ENCODE peak calls at places on chromosomes 4 and X, in five cellular contexts. One of them, this sample, is unnamed.
A peak's percentile ranks its signal among the peaks of the same experiment; 100 is the strongest.

GRCh38 chrX:35115205-35115604 is 172.6 kb downstream of the FAM47B start:
- DNase-seq in NCI-H1930: no peak
- DNase-seq in stromal cell of bone marrow: peak; percentile 68
- DNase-seq in AG10803: peak; percentile 45
- DNase-seq in skeletal muscle cell: no peak
- DNase-seq in this sample: no peak

GRCh38 chr4:39046243-39046642 is 14.0 kb upstream of the TMEM156 start:
- DNase-seq in NCI-H1930: no peak
- DNase-seq in stromal cell of bone marrow: no peak
- DNase-seq in AG10803: no peak
- DNase-seq in skeletal muscle cell: no peak
- DNase-seq in this sample: no peak

GRCh38 chr4:1644906-1645657 is 39.0 kb downstream of the FAM53A start:
- DNase-seq in NCI-H1930: no peak
- DNase-seq in stromal cell of bone marrow: no peak
- DNase-seq in AG10803: peak; percentile 51
- DNase-seq in skeletal muscle cell: no peak
- DNase-seq in this sample: no peak

GRCh38 chr4:94455081-94455480 is 3.3 kb downstream of the PDLIM5 start:
- DNase-seq in NCI-H1930: no peak
- DNase-seq in stromal cell of bone marrow: peak; percentile 85
- DNase-seq in AG10803: peak; percentile 79
- DNase-seq in skeletal muscle cell: peak; percentile 57
- DNase-seq in this sample: no peak

GRCh38 chr4:151991001-151991883 is 230.4 kb upstream of the GATB start:
- DNase-seq in NCI-H1930: no peak
- DNase-seq in stromal cell of bone marrow: no peak
- DNase-seq in AG10803: no peak
- DNase-seq in skeletal muscle cell: no peak
- DNase-seq in this sample: no peak

GRCh38 chr4:76748649-76749048 is 149.3 kb downstream of the SOWAHB start:
- DNase-seq in NCI-H1930: no peak
- DNase-seq in stromal cell of bone marrow: no peak
- DNase-seq in AG10803: peak; percentile 30
- DNase-seq in skeletal muscle cell: no peak
- DNase-seq in this sample: no peak

GRCh38 chr4:38601244-38601915 is 62.6 kb upstream of the KLF3 start:
- DNase-seq in NCI-H1930: no peak
- DNase-seq in stromal cell of bone marrow: no peak
- DNase-seq in AG10803: peak; percentile 17
- DNase-seq in skeletal muscle cell: peak; percentile 79
- DNase-seq in this sample: peak; percentile 42

GRCh38 chrX:135484636-135485289 is 35.7 kb upstream of the INTS6L start:
- DNase-seq in NCI-H1930: no peak
- DNase-seq in stromal cell of bone marrow: peak; percentile 22
- DNase-seq in AG10803: peak; percentile 70
- DNase-seq in skeletal muscle cell: peak; percentile 8
- DNase-seq in this sample: peak; percentile 22

GRCh38 chr4:88697113-88697512 is 516 bp downstream of the NAP1L5 start:
- DNase-seq in NCI-H1930: no peak
- DNase-seq in stromal cell of bone marrow: no peak
- DNase-seq in AG10803: peak; percentile 32
- DNase-seq in skeletal muscle cell: no peak
- DNase-seq in this sample: no peak

GRCh38 chr4:121978169-121978516 is 26.3 kb upstream of the TRPC3 start:
- DNase-seq in NCI-H1930: no peak
- DNase-seq in stromal cell of bone marrow: no peak
- DNase-seq in AG10803: no peak
- DNase-seq in skeletal muscle cell: no peak
- DNase-seq in this sample: no peak

GRCh38 chr4:15695240-15695699 is 7.6 kb upstream of the BST1 start:
- DNase-seq in NCI-H1930: no peak
- DNase-seq in stromal cell of bone marrow: peak; percentile 76
- DNase-seq in AG10803: peak; percentile 99
- DNase-seq in skeletal muscle cell: peak; percentile 92
- DNase-seq in this sample: no peak

GRCh38 chrX:34654939-34655338 is 2.1 kb downstream of the TMEM47 start:
- DNase-seq in NCI-H1930: no peak
- DNase-seq in stromal cell of bone marrow: no peak
- DNase-seq in AG10803: peak; percentile 33
- DNase-seq in skeletal muscle cell: no peak
- DNase-seq in this sample: no peak

GRCh38 chr4:186116698-186117097 is 12.2 kb downstream of the FAM149A start:
- DNase-seq in NCI-H1930: no peak
- DNase-seq in stromal cell of bone marrow: no peak
- DNase-seq in AG10803: no peak
- DNase-seq in skeletal muscle cell: no peak
- DNase-seq in this sample: no peak

GRCh38 chr4:20299515-20299914 is 47.8 kb downstream of the SLIT2 start:
- DNase-seq in NCI-H1930: no peak
- DNase-seq in stromal cell of bone marrow: peak; percentile 50
- DNase-seq in AG10803: peak; percentile 41
- DNase-seq in skeletal muscle cell: no peak
- DNase-seq in this sample: peak; percentile 42

GRCh38 chr4:56244681-56245080 is 142.6 kb downstream of the AASDH start:
- DNase-seq in NCI-H1930: no peak
- DNase-seq in stromal cell of bone marrow: no peak
- DNase-seq in AG10803: no peak
- DNase-seq in skeletal muscle cell: no peak
- DNase-seq in this sample: no peak

GRCh38 chr4:7841071-7841470 is 98.6 kb downstream of the AFAP1 start:
- DNase-seq in NCI-H1930: no peak
- DNase-seq in stromal cell of bone marrow: no peak
- DNase-seq in AG10803: no peak
- DNase-seq in skeletal muscle cell: no peak
- DNase-seq in this sample: no peak

GRCh38 chr4:183366436-183366835 is 44.2 kb upstream of the CLDN24 start:
- DNase-seq in NCI-H1930: no peak
- DNase-seq in stromal cell of bone marrow: no peak
- DNase-seq in AG10803: no peak
- DNase-seq in skeletal muscle cell: no peak
- DNase-seq in this sample: no peak

GRCh38 chr4:118865091-118865708 is 23.5 kb upstream of the SYNPO2 start:
- DNase-seq in NCI-H1930: peak; percentile 40
- DNase-seq in stromal cell of bone marrow: peak; percentile 34
- DNase-seq in AG10803: peak; percentile 56
- DNase-seq in skeletal muscle cell: peak; percentile 16
- DNase-seq in this sample: peak; percentile 53

GRCh38 chrX:149903889-149904748 is 23.1 kb downstream of the MAGEA8 start:
- DNase-seq in NCI-H1930: no peak
- DNase-seq in stromal cell of bone marrow: peak; percentile 9
- DNase-seq in AG10803: peak; percentile 1
- DNase-seq in skeletal muscle cell: no peak
- DNase-seq in this sample: no peak

GRCh38 chrX:109952050-109952449 is 50.9 kb upstream of the TMEM164 start:
- DNase-seq in NCI-H1930: no peak
- DNase-seq in stromal cell of bone marrow: no peak
- DNase-seq in AG10803: peak; percentile 4
- DNase-seq in skeletal muscle cell: no peak
- DNase-seq in this sample: no peak

GRCh38 chr4:139986621-139987510 is 167.1 kb downstream of the MAML3 start:
- DNase-seq in NCI-H1930: peak; percentile 69
- DNase-seq in stromal cell of bone marrow: peak; percentile 25
- DNase-seq in AG10803: peak; percentile 31
- DNase-seq in skeletal muscle cell: peak; percentile 23
- DNase-seq in this sample: no peak

This sample was measured in fibroblast of the conjunctiva.